ENCODE peak calls at places on chromosome 1, in six cellular contexts. K is spleen, N is GM12878, W is kidney, M is H9, E is uterus. Q is an unnamed sample.

GRCh38 chr1:87034351-87034750 is 119.9 kb downstream of the HS2ST1 start:
- DNase-seq in K (no peak), N (no peak), W (no peak), M (no peak), E (no peak), Q (no peak)

GRCh38 chr1:103514920-103515503 is 10.5 kb upstream of the RNPC3 start:
- DNase-seq in K (no peak), N (peak), W (no peak), M (no peak), E (no peak), Q (no peak)

GRCh38 chr1:228457017-228457395 is 30.2 kb upstream of the RNF187 start:
- DNase-seq in K (no peak), N (no peak), W (no peak), M (no peak), E (no peak), Q (no peak)

GRCh38 chr1:245247356-245247755 is 92.6 kb downstream of the KIF26B start:
- DNase-seq in K (no peak), N (no peak), W (no peak), M (no peak), E (no peak), Q (no peak)

GRCh38 chr1:43185021-43185420 is 12.9 kb downstream of the CFAP57 start:
- DNase-seq in K (no peak), N (no peak), W (no peak), M (no peak), E (no peak), Q (no peak)

GRCh38 chr1:222387020-222387816 is 160.7 kb downstream of the HHIPL2 start:
- DNase-seq in K (no peak), N (no peak), W (no peak), M (peak), E (no peak), Q (no peak)

GRCh38 chr1:40919475-40920011 is 57.4 kb upstream of the CITED4 start:
- DNase-seq in K (no peak), N (no peak), W (peak), M (no peak), E (no peak), Q (peak)

GRCh38 chr1:39959651-39960333 is 4.8 kb downstream of the MFSD2A start:
- DNase-seq in K (no peak), N (no peak), W (no peak), M (no peak), E (no peak), Q (no peak)

GRCh38 chr1:3690282-3691065 is 38.2 kb downstream of the TP73 start:
- DNase-seq in K (no peak), N (no peak), W (no peak), M (no peak), E (no peak), Q (no peak)

GRCh38 chr1:227889863-227890405 is 57.8 kb downstream of the WNT9A start:
- DNase-seq in K (no peak), N (no peak), W (peak), M (no peak), E (peak), Q (no peak)

GRCh38 chr1:9628541-9629444 is 22.7 kb upstream of the PIK3CD start:
- DNase-seq in K (peak), N (peak), W (no peak), M (no peak), E (no peak), Q (no peak)

GRCh38 chr1:209038735-209039134 is 544.8 kb upstream of the CAMK1G start:
- DNase-seq in K (no peak), N (no peak), W (no peak), M (no peak), E (no peak), Q (no peak)

DNA sequence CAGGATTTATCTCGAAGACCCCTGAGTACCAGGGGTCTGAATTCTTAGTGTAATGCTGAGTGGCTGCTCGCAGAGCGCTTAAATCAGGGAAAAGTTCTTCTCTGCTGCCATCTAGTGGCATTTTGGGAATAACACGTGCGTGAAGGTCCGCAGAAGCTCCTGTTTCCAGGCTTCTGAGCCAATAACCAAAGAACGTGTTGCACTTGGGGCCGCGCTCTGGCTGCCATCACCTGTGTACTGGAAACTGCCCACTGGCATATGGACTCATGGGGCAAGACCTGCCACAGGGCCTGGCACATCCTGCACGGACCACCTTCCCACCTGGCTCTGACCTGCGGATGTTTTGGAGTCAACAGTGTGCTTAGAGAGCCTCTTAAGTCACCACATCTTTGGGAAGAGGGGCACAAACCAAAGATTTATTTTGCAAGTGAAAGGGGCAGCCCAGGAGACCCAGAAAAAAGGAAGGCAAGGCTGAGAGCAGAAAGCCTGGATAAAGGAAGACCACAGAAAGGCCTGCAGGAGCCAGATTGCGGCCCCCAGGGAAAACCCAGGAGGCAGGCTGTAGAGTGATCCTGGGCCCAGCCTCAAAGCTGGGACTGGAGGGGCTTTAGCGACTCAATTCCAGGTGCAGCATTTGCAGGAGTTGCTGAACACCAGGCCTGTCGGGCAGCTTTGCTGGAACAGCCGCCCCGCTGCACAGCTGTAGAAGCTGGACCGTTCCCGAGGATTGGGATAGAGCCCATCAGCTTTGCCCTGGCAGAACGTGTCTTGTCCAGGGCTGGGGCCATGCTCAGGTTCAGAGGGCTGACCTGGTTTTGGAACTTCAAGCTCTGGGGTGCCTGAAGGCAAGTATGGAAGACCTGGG is 13.0 kb downstream of the CHIT1 start:
- DNase-seq in K (no peak), N (peak), W (no peak), M (peak), E (peak), Q (peak)
- H3K27ac ChIP-seq in K (no peak), N (no peak), W (no peak), M (no peak), E (no peak), Q (no peak)

DNA sequence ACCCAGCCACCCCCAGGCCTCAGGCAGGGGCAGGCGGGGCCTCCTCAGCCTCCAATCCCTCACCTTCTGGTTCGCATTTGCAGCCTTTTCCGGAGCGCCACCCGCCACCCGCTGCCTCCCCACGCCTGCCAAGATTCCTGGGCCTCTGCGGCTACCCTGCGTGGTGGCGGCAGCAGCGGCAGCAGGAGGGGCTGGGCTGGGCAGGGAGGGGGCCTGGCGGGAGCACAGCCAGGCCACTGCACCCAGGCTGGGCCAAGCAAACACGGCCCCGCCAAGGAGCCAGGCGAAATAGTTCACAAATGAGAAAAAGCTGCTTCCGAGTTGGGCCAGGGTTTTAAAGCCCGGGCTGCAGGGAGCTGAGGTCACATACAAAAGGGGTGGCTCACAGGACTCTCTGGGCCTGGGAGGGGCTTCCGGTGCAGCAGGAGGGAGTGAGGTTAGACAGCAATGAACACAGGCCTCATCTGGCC is 9.8 kb downstream of the COL8A2 start:
- DNase-seq in K (no peak), N (no peak), W (no peak), M (no peak), E (no peak), Q (no peak)
- H3K27ac ChIP-seq in K (peak), N (no peak), W (no peak), M (no peak), E (peak), Q (no peak)

GRCh38 chr1:198678901-198679329 is 40.1 kb downstream of the PTPRC start:
- DNase-seq in K (peak), N (no peak), W (no peak), M (peak), E (no peak), Q (no peak)
- H3K27ac ChIP-seq in K (peak), N (peak), W (no peak), M (no peak), E (no peak), Q (no peak)

DNA sequence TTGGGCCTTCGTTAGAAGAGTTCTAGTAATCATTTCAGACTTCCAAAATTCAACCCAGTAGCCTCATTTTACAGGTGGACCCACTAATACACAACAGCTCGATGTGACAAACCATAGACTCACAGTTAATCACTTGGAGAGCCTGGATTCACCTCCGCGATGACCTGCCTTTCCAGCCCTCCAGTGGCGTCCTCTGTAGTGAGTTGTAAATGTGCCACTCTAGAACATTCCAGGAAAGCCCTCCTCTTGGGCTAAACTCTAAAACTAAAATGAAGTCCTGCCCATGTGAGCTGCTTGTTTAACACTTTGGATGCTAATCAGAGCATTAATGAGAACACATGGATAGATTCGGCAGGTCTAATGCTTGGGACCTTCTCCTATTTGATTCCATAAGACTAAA is 140.7 kb downstream of the DHRS3 start:
- DNase-seq in K (no peak), N (no peak), W (no peak), M (no peak), E (no peak), Q (no peak)
- H3K27ac ChIP-seq in K (peak), N (no peak), W (peak), M (no peak), E (peak), Q (no peak)

DNA sequence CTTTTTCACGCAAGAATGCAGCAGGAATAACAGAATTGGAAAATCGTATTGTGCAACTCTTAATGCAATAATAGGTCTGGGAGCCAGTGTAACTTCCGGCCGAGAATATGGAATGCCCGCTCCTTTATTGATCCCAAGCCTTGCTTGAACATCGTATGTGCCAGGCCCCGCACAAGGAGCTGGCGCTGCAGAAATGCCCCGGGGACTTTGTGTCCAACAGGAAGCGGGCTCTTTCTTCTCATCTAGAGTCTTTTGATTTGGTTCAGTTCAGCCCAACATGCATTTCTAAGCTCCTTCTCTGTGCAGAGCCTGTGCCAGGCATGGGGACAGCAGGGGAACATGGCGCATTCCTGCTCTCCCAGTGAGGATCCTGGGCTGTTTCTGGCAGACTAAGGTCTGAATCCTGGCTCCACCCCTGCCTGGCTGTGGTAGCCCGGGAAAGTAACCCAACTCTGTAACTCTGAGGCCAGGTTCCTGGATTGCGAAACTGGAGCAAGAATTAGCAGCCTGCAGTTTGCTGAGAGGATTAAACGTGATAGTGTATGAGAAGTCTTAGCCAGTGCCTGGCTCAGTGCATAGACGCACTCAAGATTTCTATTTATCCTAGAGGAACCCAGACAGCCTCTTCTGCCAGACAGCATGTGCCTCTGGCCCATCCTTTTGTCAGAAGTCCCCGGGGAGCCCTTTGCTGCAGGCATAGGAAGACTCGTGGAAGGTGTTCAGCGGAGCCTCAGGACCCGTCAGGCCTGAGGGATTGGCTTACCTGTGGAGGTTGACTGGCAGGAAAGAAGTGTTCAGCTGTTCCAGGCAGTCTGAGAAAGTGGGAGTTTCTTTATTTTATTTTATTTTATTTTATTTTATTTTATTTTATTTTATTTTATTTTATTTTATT is 994 bp upstream of the CDCP2 start:
- DNase-seq in K (peak), N (no peak), W (no peak), M (peak), E (peak), Q (no peak)
- H3K27ac ChIP-seq in K (no peak), N (no peak), W (no peak), M (no peak), E (peak), Q (no peak)

DNA sequence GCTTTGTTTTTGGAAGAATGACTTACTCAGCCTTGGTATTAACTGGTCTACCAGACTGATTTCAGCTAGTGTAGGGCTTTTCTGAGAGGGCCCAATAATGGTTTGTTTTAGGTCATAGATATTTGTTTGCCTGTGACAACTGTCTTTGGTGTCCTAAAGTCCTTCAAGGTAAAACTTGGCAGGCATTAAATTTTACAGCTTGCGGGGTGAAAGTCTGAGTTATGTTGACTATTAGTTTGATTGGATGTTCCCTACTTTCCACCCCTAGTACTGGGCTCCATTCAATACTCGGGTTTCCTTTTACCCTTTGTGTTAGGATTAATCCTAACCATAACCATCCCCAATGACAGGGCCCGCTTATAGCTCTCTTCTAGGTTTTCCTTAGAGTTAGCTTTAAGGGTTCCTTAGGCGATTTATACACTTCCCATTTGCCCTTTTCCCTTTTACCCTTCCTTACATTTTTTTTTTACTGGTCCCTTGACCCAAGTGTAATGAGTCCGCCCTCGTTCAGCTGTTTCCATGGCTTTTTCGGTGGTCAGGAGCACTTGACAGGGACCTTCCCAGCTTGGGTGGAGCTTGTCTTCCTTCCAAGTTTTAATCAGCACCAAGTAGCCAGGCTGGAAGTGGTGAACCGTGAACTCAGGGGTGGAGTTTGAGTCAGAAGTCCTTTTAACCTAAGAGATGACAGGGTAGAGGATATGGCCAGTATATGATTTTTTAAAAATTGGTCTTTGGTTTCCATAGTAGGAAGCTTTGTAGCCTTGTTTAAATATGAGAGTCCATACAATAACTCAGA is 28.5 kb upstream of the LCE5A start:
- DNase-seq in K (no peak), N (no peak), W (no peak), M (no peak), E (no peak), Q (no peak)
- H3K27ac ChIP-seq in K (no peak), N (no peak), W (no peak), M (no peak), E (no peak), Q (no peak)

DNA sequence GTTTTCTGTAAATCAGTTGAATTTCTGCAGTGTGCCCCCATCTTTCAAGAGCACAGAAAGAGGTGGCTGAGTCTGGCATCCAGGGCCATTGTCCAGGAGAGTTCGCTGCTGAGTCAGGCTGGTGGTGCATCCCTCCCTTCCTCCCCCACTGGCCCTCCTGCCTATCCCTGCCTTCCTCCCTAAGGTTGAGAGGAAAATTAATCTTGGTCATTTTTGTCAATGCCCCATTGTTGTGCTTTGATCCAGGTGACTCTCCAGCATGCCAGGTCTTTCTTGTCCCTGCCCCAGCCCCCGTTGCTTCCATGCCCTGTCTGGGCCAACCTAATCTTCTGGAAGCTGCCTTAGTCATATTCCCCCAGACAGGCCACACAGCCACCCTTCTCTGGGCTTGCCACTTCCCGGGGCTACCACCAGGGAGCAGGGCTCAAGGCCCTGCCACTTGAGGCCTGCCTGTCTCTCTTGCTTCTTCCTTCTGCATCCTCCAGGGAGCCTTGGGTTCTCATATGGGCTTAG is 26.6 kb downstream of the PROK1 start:
- DNase-seq in K (no peak), N (no peak), W (no peak), M (peak), E (no peak), Q (no peak)
- H3K27ac ChIP-seq in K (no peak), N (no peak), W (no peak), M (no peak), E (no peak), Q (no peak)

GRCh38 chr1:225700889-225701465 is 48.1 kb upstream of the ENAH start:
- DNase-seq in K (no peak), N (no peak), W (no peak), M (no peak), E (no peak), Q (no peak)

GRCh38 chr1:225700164-225700740 is 47.3 kb upstream of the ENAH start:
- DNase-seq in K (no peak), N (no peak), W (no peak), M (no peak), E (no peak), Q (no peak)

GRCh38 chr1:225695578-225696332 is 42.8 kb upstream of the ENAH start:
- DNase-seq in K (no peak), N (no peak), W (no peak), M (no peak), E (no peak), Q (no peak)

GRCh38 chr1:225697437-225697836 is 44.5 kb upstream of the ENAH start:
- DNase-seq in K (no peak), N (no peak), W (no peak), M (no peak), E (no peak), Q (no peak)

DNA sequence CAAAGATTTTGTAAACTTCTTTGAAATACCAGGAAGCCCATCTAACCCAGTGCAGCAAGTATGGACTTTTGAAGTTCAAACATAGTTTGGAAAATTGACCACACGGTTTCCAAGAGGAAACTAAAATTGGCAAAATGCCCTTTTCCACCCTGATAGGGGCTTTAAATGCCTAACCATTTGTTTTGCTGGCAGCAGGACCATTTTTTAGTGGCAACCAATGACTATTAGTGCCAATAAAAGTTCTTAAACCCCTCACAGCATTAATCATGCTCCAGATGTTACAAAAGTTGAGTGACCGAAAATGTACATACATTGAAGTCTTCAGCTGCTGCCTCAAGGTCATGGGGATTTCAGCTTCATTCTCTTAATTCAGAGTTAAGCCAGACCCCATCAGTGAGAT is 46.4 kb upstream of the ENAH start:
- DNase-seq in K (no peak), N (no peak), W (no peak), M (no peak), E (no peak), Q (no peak)
- H3K27ac ChIP-seq in K (no peak), N (no peak), W (no peak), M (no peak), E (no peak), Q (no peak)

GRCh38 chr1:78651247-78651646 is 1.6 kb downstream of the IFI44 start:
- DNase-seq in K (peak), N (no peak), W (no peak), M (no peak), E (no peak), Q (no peak)

GRCh38 chr1:78650114-78650513 is 483 bp downstream of the IFI44 start:
- DNase-seq in K (no peak), N (no peak), W (no peak), M (no peak), E (no peak), Q (no peak)

GRCh38 chr1:78652019-78652560 is 2.5 kb downstream of the IFI44 start:
- DNase-seq in K (peak), N (no peak), W (no peak), M (no peak), E (no peak), Q (no peak)

GRCh38 chr1:78647238-78647637 is 2.4 kb upstream of the IFI44 start:
- DNase-seq in K (no peak), N (no peak), W (peak), M (no peak), E (no peak), Q (no peak)

DNA sequence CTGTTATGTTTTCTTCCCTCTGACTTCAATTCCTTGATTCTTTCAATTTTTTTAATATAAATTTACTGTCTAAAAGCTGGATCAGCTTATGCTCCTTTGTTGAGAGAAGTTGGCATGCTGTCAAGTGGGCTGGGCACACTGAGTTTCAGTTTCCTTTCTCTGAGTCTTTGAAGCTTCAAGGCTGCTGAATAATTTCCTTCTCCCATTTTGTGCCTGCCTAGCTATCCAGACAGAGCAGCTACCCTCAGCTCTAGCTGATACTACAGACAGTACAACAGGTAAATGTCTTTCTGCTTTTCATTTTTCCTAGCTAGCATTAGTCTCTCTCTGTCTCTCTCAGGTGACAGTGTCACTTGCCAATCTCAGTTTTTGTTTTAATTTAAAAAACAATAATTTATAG is at the start of gene IFI44:
- DNase-seq in K (peak), N (peak), W (peak), M (no peak), E (peak), Q (peak)
- H3K27ac ChIP-seq in K (peak), N (peak), W (peak), M (no peak), E (peak), Q (no peak)